ENCODE peak calls at places on chromosome 10, in eight cellular contexts. B is upper lobe of right lung; P is AG04450; I is lower leg skin; N is astrocyte of the cerebellum; F is Panc1; U is neuronal stem cell; C is CD4-positive, CD25-positive, alpha-beta regulatory T cell. Q is an unnamed sample.

GRCh38 chr10:48882881-48883280 is 56.8 kb downstream of the LRRC18 start:
- DNase-seq in P (no peak), C (no peak), I (no peak), U (no peak), F (no peak), N (no peak), B (no peak), Q (no peak)

GRCh38 chr10:92655426-92655825 is 34.3 kb upstream of the HHEX start:
- DNase-seq in C (no peak), U (no peak), I (no peak), P (no peak), F (no peak), B (no peak), N (no peak), Q (no peak)

GRCh38 chr10:79316671-79317431 is 30.4 kb upstream of the PPIF start:
- DNase-seq in F (no peak), P (no peak), U (no peak), C (peak), N (no peak), I (no peak), B (peak), Q (no peak)

GRCh38 chr10:5888843-5889623 is 660 bp downstream of the ANKRD16 start:
- DNase-seq in B (peak), F (no peak), U (peak), N (no peak), C (peak), P (no peak), I (peak), Q (no peak)

GRCh38 chr10:48901152-48901705 is 38.4 kb downstream of the LRRC18 start:
- DNase-seq in C (no peak), U (no peak), N (no peak), B (no peak), F (no peak), I (no peak), P (no peak), Q (no peak)

GRCh38 chr10:101292194-101293006 is 61.6 kb upstream of the BTRC start:
- DNase-seq in P (no peak), B (no peak), N (no peak), I (no peak), C (no peak), U (no peak), F (no peak), Q (no peak)

GRCh38 chr10:21078410-21079329 is 181.6 kb upstream of the NEBL start:
- DNase-seq in U (peak), C (peak), N (peak), I (no peak), F (peak), B (no peak), P (peak), Q (peak)

GRCh38 chr10:48611133-48611532 is 6.3 kb upstream of the ARHGAP22 start:
- DNase-seq in N (no peak), C (no peak), I (no peak), B (no peak), P (no peak), F (no peak), U (no peak), Q (no peak)

GRCh38 chr10:113320213-113320612 is 232.6 kb upstream of the HABP2 start:
- DNase-seq in U (no peak), N (no peak), P (no peak), B (no peak), C (no peak), I (no peak), F (no peak), Q (no peak)

GRCh38 chr10:49609283-49610014 is 661 bp upstream of the SLC18A3 start:
- DNase-seq in N (no peak), C (no peak), P (no peak), F (no peak), I (peak), B (peak), U (no peak), Q (no peak)

GRCh38 chr10:21134645-21135395 is 237.7 kb upstream of the NEBL start:
- DNase-seq in P (no peak), I (no peak), F (peak), N (peak), B (no peak), U (no peak), C (no peak), Q (no peak)

GRCh38 chr10:17586741-17587720 is 30.1 kb downstream of the HACD1 start:
- DNase-seq in P (no peak), B (no peak), N (no peak), U (no peak), C (peak), F (no peak), I (no peak), Q (no peak)

GRCh38 chr10:121853950-121854349 is 73.9 kb downstream of the ATE1 start:
- DNase-seq in N (no peak), U (no peak), F (no peak), C (no peak), B (no peak), I (no peak), P (no peak), Q (no peak)
- H3K4me3 ChIP-seq in N (no peak), U (no peak), F (no peak), C (no peak), B (no peak), I (no peak), P (no peak), Q (no peak)

GRCh38 chr10:26448706-26449435 is 10.7 kb downstream of the APBB1IP start:
- DNase-seq in N (no peak), C (peak), I (no peak), P (no peak), F (no peak), B (no peak), U (no peak), Q (no peak)
- H3K4me3 ChIP-seq in N (no peak), C (peak), I (no peak), P (no peak), F (no peak), B (no peak), U (no peak), Q (no peak)

DNA sequence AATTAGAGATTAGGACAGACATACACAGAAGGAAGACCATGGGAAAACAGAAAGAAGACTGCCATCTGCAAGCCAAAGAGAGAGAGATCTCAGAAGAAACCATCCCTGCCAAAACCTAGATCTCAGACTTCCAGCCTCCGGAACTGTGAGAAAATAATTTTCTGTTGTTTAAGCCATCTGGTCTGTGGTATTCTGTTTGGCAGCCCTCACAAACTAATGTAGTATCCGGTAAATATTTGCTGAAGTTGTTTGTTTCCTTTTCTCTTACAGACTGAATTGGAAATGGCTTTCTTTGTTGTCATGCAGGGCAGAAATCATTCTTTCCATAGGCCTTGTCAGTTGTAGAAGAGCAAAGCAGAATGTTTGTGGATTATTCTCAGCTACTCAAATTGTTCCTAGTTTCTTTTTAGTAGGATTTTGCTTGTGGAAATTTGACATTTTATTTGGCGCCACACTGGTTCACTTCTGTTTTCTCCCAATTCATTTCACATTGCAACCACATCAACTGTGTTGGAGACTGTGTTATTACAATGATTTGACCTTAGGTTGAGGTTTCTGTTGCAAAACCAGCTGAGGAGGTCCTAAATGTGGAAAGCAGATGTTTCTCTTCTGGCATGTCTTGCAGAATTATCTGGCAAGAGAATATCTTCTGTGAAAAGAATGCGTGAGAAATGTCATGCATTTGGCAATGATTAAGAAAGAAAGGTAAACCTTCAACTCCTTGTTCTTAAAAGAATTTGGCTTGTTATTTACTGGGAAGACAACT is 25.9 kb downstream of the ACTA2 start:
- DNase-seq in P (peak), C (no peak), F (no peak), U (no peak), I (no peak), B (no peak), N (peak), Q (no peak)
- H3K4me3 ChIP-seq in P (no peak), C (no peak), F (no peak), U (no peak), I (no peak), B (no peak), N (no peak), Q (no peak)

GRCh38 chr10:75403144-75404022 is 1.8 kb upstream of the ZNF503 start:
- DNase-seq in U (peak), C (no peak), I (peak), F (no peak), P (no peak), B (peak), N (no peak), Q (no peak)
- H3K4me3 ChIP-seq in U (peak), C (no peak), I (peak), F (peak), P (peak), B (peak), N (peak), Q (peak)

GRCh38 chr10:127738512-127739424 is 1.8 kb downstream of the FOXI2 start:
- DNase-seq in B (no peak), P (no peak), I (no peak), N (no peak), F (no peak), U (no peak), C (no peak), Q (no peak)
- H3K4me3 ChIP-seq in B (no peak), P (no peak), I (no peak), N (no peak), F (no peak), U (no peak), C (no peak), Q (no peak)

DNA sequence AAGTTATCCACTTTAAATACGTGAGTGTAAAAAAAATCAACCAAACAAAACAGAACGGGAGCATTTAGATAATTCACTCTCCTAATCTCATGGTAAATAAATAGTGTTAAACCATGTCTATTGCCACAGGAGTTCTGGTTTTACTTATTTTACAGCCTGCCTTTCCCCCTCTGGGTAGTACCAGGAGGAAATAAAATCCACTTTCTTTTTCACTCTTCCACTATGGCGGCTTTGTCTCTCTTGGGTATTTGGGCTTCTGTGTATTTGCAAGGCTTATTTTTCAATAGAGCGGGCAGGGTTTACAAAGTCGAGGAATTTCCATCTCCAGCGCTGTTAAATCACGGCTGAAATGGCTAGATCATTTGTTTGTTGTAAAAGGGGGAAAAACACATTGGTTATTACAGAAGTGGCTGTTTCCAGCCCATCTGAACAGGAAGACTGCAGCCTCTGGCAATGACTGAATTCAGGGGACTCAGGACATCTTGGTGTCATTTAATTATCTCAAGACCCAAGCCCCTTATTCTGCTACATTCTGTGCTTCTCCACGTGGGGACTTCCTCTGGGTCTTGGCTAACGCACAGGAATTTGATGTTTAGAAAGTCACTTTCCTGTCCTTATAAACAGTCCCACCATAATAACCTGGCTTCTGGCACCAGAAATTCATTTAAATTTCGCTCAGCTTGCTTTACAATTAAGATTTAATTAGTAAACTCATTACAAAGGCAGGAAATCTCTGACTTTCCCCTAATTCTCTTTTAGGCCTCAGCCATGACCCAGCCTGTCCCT is 323.9 kb downstream of the GATA3 start:
- DNase-seq in B (no peak), U (no peak), C (no peak), N (no peak), F (no peak), I (no peak), P (no peak), Q (no peak)
- H3K4me3 ChIP-seq in B (no peak), U (no peak), C (no peak), N (no peak), F (no peak), I (no peak), P (no peak), Q (no peak)

DNA sequence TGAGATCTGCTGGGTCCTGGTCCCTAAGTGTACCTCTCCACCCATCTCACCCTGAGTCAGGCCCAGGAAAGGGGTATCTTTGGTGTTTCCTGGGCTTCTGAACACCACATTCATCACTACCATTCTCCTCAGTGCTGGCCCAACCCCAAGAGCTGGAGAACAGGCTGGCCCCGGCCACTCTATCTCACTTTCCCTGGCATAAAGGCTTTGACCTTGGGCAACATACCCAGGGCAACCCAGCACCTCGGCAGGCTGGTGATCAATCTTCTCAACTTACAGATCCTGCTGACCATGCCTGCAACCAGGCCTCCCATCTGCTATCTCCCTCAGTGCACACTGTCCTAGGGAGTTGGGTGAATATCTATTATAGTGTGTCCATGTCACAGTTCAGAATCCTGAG is 2.1 kb downstream of the VSIR start:
- DNase-seq in B (no peak), I (no peak), U (no peak), N (no peak), C (no peak), P (no peak), F (no peak), Q (no peak)
- H3K4me3 ChIP-seq in B (peak), I (no peak), U (no peak), N (no peak), C (peak), P (no peak), F (no peak), Q (no peak)

Q was measured in retinal pigment epithelial cell.